ENCODE peak calls at places on chromosomes 4 and X, in six cellular contexts. N, M, W, U, H and B are unnamed samples.

GRCh38 chrX:153667931-153668396 is 5.6 kb downstream of the PNCK start:
- DNase-seq in N (peak; percentile 72), M (peak; percentile 60), W (no peak), U (peak; percentile 71), H (peak; percentile 79), B (peak; percentile 77)

GRCh38 chrX:49726966-49727365 is 31.2 kb upstream of the PAGE1 start:
- DNase-seq in N (no peak), M (no peak), W (no peak), U (no peak), H (no peak), B (no peak)

GRCh38 chrX:139875831-139876230 is 57.0 kb downstream of the ATP11C start:
- DNase-seq in N (no peak), M (no peak), W (no peak), U (no peak), H (no peak), B (no peak)

GRCh38 chrX:131837325-131837724 is 185.8 kb upstream of the STK26 start:
- DNase-seq in N (no peak), M (no peak), W (no peak), U (no peak), H (no peak), B (no peak)

GRCh38 chr4:169079942-169080827 is 70.1 kb upstream of the CBR4 start:
- DNase-seq in N (peak; percentile 89), M (peak; percentile 82), W (no peak), U (no peak), H (no peak), B (peak; percentile 76)

GRCh38 chr4:78938474-78938867 is 767 bp downstream of the PAQR3 start:
- DNase-seq in N (no peak), M (no peak), W (no peak), U (no peak), H (no peak), B (no peak)

GRCh38 chrX:31099536-31100090 is 27.8 kb upstream of the FTHL17 start:
- DNase-seq in N (no peak), M (no peak), W (no peak), U (no peak), H (no peak), B (no peak)

GRCh38 chr4:88975925-88976511 is 81.0 kb downstream of the FAM13A start:
- DNase-seq in N (no peak), M (no peak), W (no peak), U (no peak), H (no peak), B (no peak)

GRCh38 chrX:49171752-49172279 is at the start of gene PLP2:
- DNase-seq in N (peak; percentile 46), M (no peak), W (no peak), U (no peak), H (no peak), B (peak; percentile 64)

GRCh38 chr4:41384992-41385391 is 128.3 kb downstream of the UCHL1 start:
- DNase-seq in N (no peak), M (no peak), W (no peak), U (no peak), H (no peak), B (no peak)

GRCh38 chr4:173039617-173040176 is 128.9 kb upstream of the GALNT7 start:
- DNase-seq in N (no peak), M (no peak), W (no peak), U (no peak), H (no peak), B (no peak)

GRCh38 chr4:114400531-114400930 is 198.1 kb upstream of the UGT8 start:
- DNase-seq in N (peak; percentile 5), M (no peak), W (no peak), U (no peak), H (peak; percentile 37), B (no peak)

GRCh38 chr4:117702353-117702752 is 331.9 kb upstream of the NDST3 start:
- DNase-seq in N (no peak), M (no peak), W (no peak), U (no peak), H (no peak), B (no peak)

GRCh38 chr4:143360838-143361237 is 24.2 kb downstream of the GAB1 start:
- DNase-seq in N (no peak), M (no peak), W (no peak), U (no peak), H (no peak), B (no peak)

GRCh38 chr4:168551211-168551610 is 54.4 kb downstream of the PALLD start:
- DNase-seq in N (peak; percentile 85), M (peak; percentile 72), W (no peak), U (no peak), H (no peak), B (no peak)

GRCh38 chr4:97656034-97656720 is 487.1 kb downstream of the STPG2 start:
- DNase-seq in N (peak; percentile 79), M (peak; percentile 28), W (no peak), U (no peak), H (no peak), B (peak; percentile 79)

GRCh38 chrX:123860506-123860840 is 620 bp downstream of the XIAP start:
- DNase-seq in N (peak; percentile 56), M (no peak), W (no peak), U (no peak), H (no peak), B (peak; percentile 40)

GRCh38 chr4:102420563-102421221 is 75.4 kb upstream of the SLC39A8 start:
- DNase-seq in N (peak; percentile 12), M (no peak), W (no peak), U (no peak), H (no peak), B (peak; percentile 21)

GRCh38 chr4:72900952-72901351 is 168.6 kb downstream of the COX18 start:
- DNase-seq in N (no peak), M (no peak), W (no peak), U (no peak), H (no peak), B (no peak)

GRCh38 chrX:69125094-69125493 is 40.2 kb downstream of the PJA1 start:
- DNase-seq in N (no peak), M (no peak), W (no peak), U (no peak), H (no peak), B (no peak)

GRCh38 chrX:10288400-10288799 is 131.6 kb downstream of the CLCN4 start:
- DNase-seq in N (peak; percentile 13), M (peak; percentile 9), W (no peak), U (no peak), H (no peak), B (no peak)

GRCh38 chr4:3041192-3042142 is 32.9 kb downstream of the HTT-AS start:
- DNase-seq in N (peak; percentile 21), M (no peak), W (no peak), U (peak; percentile 42), H (no peak), B (no peak)

GRCh38 chr4:167897116-167897515 is 195.2 kb upstream of the ANXA10 start:
- DNase-seq in N (no peak), M (no peak), W (no peak), U (no peak), H (peak; percentile 1), B (peak; percentile 48)

GRCh38 chr4:181949704-181950312 is 293.4 kb upstream of the TENM3 start:
- DNase-seq in N (no peak), M (no peak), W (no peak), U (no peak), H (no peak), B (no peak)

GRCh38 chr4:48290146-48290772 is 20.6 kb upstream of the TEC start:
- DNase-seq in N (no peak), M (no peak), W (no peak), U (no peak), H (no peak), B (peak; percentile 42)

GRCh38 chrX:72052415-72053090 is 79.2 kb downstream of the RTL5 start:
- DNase-seq in N (peak; percentile 31), M (no peak), W (no peak), U (no peak), H (no peak), B (no peak)

GRCh38 chr4:166435449-166435848 is 562.4 kb downstream of the TLL1 start:
- DNase-seq in N (peak; percentile 82), M (peak; percentile 40), W (no peak), U (no peak), H (no peak), B (peak; percentile 33)

GRCh38 chr4:77159798-77160197 is 2.8 kb downstream of the CCNG2 start:
- DNase-seq in N (no peak), M (no peak), W (no peak), U (no peak), H (no peak), B (no peak)

GRCh38 chrX:101491943-101492342 is 6.7 kb downstream of the ARMCX4 start:
- DNase-seq in N (no peak), M (no peak), W (no peak), U (no peak), H (no peak), B (no peak)

GRCh38 chrX:150984164-150984824 is 1.2 kb downstream of the HMGB3 start:
- DNase-seq in N (no peak), M (no peak), W (no peak), U (no peak), H (no peak), B (no peak)

GRCh38 chrX:121333942-121334341 is 286.5 kb downstream of the GLUD2 start:
- DNase-seq in N (no peak), M (no peak), W (no peak), U (no peak), H (no peak), B (no peak)

GRCh38 chrX:24025741-24026402 is 1.1 kb downstream of the KLHL15 start:
- DNase-seq in N (peak; percentile 59), M (peak; percentile 29), W (peak; percentile 48), U (no peak), H (peak; percentile 53), B (peak; percentile 45)

GRCh38 chrX:41580423-41581064 is 108.2 kb upstream of the GPR34 start:
- DNase-seq in N (no peak), M (no peak), W (no peak), U (no peak), H (no peak), B (peak; percentile 10)

GRCh38 chr4:8320386-8320750 is 50.8 kb downstream of the HTRA3 start:
- DNase-seq in N (no peak), M (no peak), W (no peak), U (no peak), H (no peak), B (no peak)